ENCODE peak calls at places on chromosomes 6 and 20, in eight cellular contexts. J is spleen; N is GM23248; D is astrocyte of the spinal cord; B is GM12865; I is cardiac muscle cell; C is effector CD4-positive, alpha-beta T cell; L is tibial artery. R is an unnamed sample.

GRCh38 chr6:89997456-89998445 is 103.5 kb downstream of the GJA10 start:
- DNase-seq in J (no peak), N (peak; percentile 20), D (peak; percentile 56), B (no peak), I (peak; percentile 59), C (no peak), L (no peak), R (no peak)

GRCh38 chr20:59813126-59813947 is 120.1 kb downstream of the SYCP2 start:
- DNase-seq in J (peak; percentile 36), N (no peak), D (no peak), B (no peak), I (no peak), C (no peak), L (no peak), R (no peak)

GRCh38 chr20:33444797-33445560 is 1.4 kb upstream of the SNTA1 start:
- DNase-seq in J (no peak), N (no peak), D (no peak), B (peak; percentile 40), I (no peak), C (peak; percentile 9), L (no peak), R (no peak)

GRCh38 chr6:20699402-20699801 is 165.1 kb downstream of the CDKAL1 start:
- DNase-seq in J (no peak), N (no peak), D (no peak), B (no peak), I (no peak), C (no peak), L (no peak), R (no peak)

GRCh38 chr20:63142933-63143332 is 73.0 kb downstream of the YTHDF1 start:
- DNase-seq in J (peak; percentile 17), N (no peak), D (no peak), B (no peak), I (no peak), C (no peak), L (no peak), R (no peak)

GRCh38 chr6:24752503-24752902 is 22.2 kb upstream of the GMNN start:
- DNase-seq in J (no peak), N (no peak), D (no peak), B (no peak), I (no peak), C (no peak), L (no peak), R (no peak)

GRCh38 chr6:138404666-138405337 is 779 bp downstream of the HEBP2 start:
- DNase-seq in J (peak; percentile 90), N (peak; percentile 51), D (peak; percentile 28), B (no peak), I (peak; percentile 29), C (peak; percentile 15), L (no peak), R (no peak)

GRCh38 chr6:144480518-144480917 is 195.4 kb downstream of the UTRN start:
- DNase-seq in J (no peak), N (no peak), D (no peak), B (no peak), I (peak; percentile 17), C (no peak), L (no peak), R (no peak)

GRCh38 chr20:50467618-50468373 is 42.4 kb upstream of the PTPN1 start:
- DNase-seq in J (no peak), N (peak; percentile 63), D (peak; percentile 41), B (peak; percentile 59), I (peak; percentile 71), C (no peak), L (no peak), R (no peak)

GRCh38 chr6:5782783-5783567 is 223.8 kb downstream of the NRN1 start:
- DNase-seq in J (no peak), N (peak; percentile 52), D (peak; percentile 26), B (no peak), I (no peak), C (no peak), L (peak; percentile 31), R (no peak)

GRCh38 chr6:108501559-108501958 is 59.2 kb upstream of the FOXO3 start:
- DNase-seq in J (no peak), N (peak; percentile 40), D (peak; percentile 54), B (no peak), I (peak; percentile 36), C (no peak), L (no peak), R (no peak)

GRCh38 chr20:44070139-44070900 is 116.7 kb downstream of the JPH2 start:
- DNase-seq in J (no peak), N (no peak), D (no peak), B (no peak), I (no peak), C (peak; percentile 41), L (peak; percentile 2), R (no peak)

GRCh38 chr6:7452898-7453297 is 63.3 kb downstream of the RIOK1 start:
- DNase-seq in J (no peak), N (no peak), D (no peak), B (no peak), I (no peak), C (no peak), L (no peak), R (no peak)

GRCh38 chr6:34546551-34547321 is 9.4 kb downstream of the SPDEF start:
- DNase-seq in J (no peak), N (peak; percentile 23), D (no peak), B (no peak), I (peak; percentile 27), C (no peak), L (peak; percentile 52), R (no peak)

GRCh38 chr6:14339711-14340590 is 222.4 kb downstream of the CD83 start:
- DNase-seq in J (no peak), N (no peak), D (no peak), B (no peak), I (peak; percentile 22), C (no peak), L (no peak), R (no peak)

GRCh38 chr6:130513770-130514169 is 148.0 kb downstream of the TMEM200A start:
- DNase-seq in J (no peak), N (peak; percentile 44), D (peak; percentile 84), B (peak; percentile 59), I (peak; percentile 63), C (peak; percentile 8), L (no peak), R (no peak)

GRCh38 chr6:29746846-29747687 is 23.8 kb downstream of the HLA-F start:
- DNase-seq in J (no peak), N (no peak), D (no peak), B (no peak), I (no peak), C (no peak), L (no peak), R (no peak)

GRCh38 chr6:79536615-79536968 is 638 bp downstream of the LCA5 start:
- DNase-seq in J (no peak), N (peak; percentile 74), D (peak; percentile 63), B (peak; percentile 18), I (peak; percentile 55), C (no peak), L (peak; percentile 56), R (no peak)

GRCh38 chr6:16286151-16286522 is 47.8 kb downstream of the GMPR start:
- DNase-seq in J (no peak), N (peak; percentile 76), D (peak; percentile 34), B (peak; percentile 60), I (peak; percentile 69), C (no peak), L (no peak), R (no peak)

GRCh38 chr20:60477958-60478357 is 519.7 kb downstream of the CDH26 start:
- DNase-seq in J (no peak), N (no peak), D (no peak), B (no peak), I (no peak), C (no peak), L (peak; percentile 34), R (no peak)

GRCh38 chr6:42200035-42200434 is 5.3 kb upstream of the GUCA1B start:
- DNase-seq in J (no peak), N (peak; percentile 96), D (peak; percentile 85), B (no peak), I (peak; percentile 93), C (no peak), L (no peak), R (no peak)

GRCh38 chr6:111804627-111805235 is 68.5 kb downstream of the FYN start:
- DNase-seq in J (no peak), N (peak; percentile 87), D (peak; percentile 97), B (peak; percentile 86), I (peak; percentile 88), C (peak; percentile 64), L (peak; percentile 34), R (no peak)

GRCh38 chr6:104526383-104526782 is 333.3 kb downstream of the HACE1 start:
- DNase-seq in J (no peak), N (no peak), D (no peak), B (no peak), I (peak; percentile 59), C (no peak), L (no peak), R (no peak)

GRCh38 chr6:106556368-106556960 is 72.8 kb downstream of the RTN4IP1 start:
- DNase-seq in J (no peak), N (peak; percentile 55), D (peak; percentile 57), B (no peak), I (peak; percentile 54), C (no peak), L (no peak), R (no peak)

GRCh38 chr20:17896247-17896723 is 72.3 kb downstream of the SNX5 start:
- DNase-seq in J (no peak), N (peak; percentile 45), D (no peak), B (no peak), I (peak; percentile 25), C (no peak), L (no peak), R (no peak)

GRCh38 chr6:95923518-95923917 is 92.3 kb upstream of the FUT9 start:
- DNase-seq in J (no peak), N (peak; percentile 8), D (no peak), B (peak; percentile 37), I (no peak), C (no peak), L (no peak), R (no peak)

GRCh38 chr6:29627762-29628418 is 5.1 kb downstream of the GABBR1 start:
- DNase-seq in J (peak; percentile 90), N (peak; percentile 84), D (peak; percentile 91), B (no peak), I (peak; percentile 95), C (peak; percentile 53), L (peak; percentile 66), R (no peak)

GRCh38 chr20:60037120-60037499 is 78.9 kb downstream of the CDH26 start:
- DNase-seq in J (no peak), N (peak; percentile 67), D (peak; percentile 39), B (no peak), I (no peak), C (no peak), L (no peak), R (no peak)

GRCh38 chr6:74927299-74927698 is 278.6 kb downstream of the COL12A1 start:
- DNase-seq in J (no peak), N (no peak), D (no peak), B (no peak), I (no peak), C (no peak), L (no peak), R (no peak)

GRCh38 chr6:3410385-3411360 is 46.2 kb downstream of the SLC22A23 start:
- DNase-seq in J (no peak), N (peak; percentile 71), D (peak; percentile 61), B (peak; percentile 67), I (peak; percentile 75), C (peak; percentile 57), L (peak; percentile 53), R (no peak)

GRCh38 chr20:4545526-4545925 is 176.2 kb upstream of the PRND start:
- DNase-seq in J (no peak), N (no peak), D (peak; percentile 63), B (no peak), I (peak; percentile 30), C (no peak), L (no peak), R (no peak)

GRCh38 chr20:62887147-62887859 is 25.7 kb upstream of the TCFL5 start:
- DNase-seq in J (no peak), N (peak; percentile 94), D (peak; percentile 96), B (no peak), I (peak; percentile 93), C (no peak), L (no peak), R (no peak)

GRCh38 chr6:43737272-43738081 is 32.5 kb upstream of the VEGFA start:
- DNase-seq in J (peak; percentile 32), N (no peak), D (no peak), B (no peak), I (peak; percentile 68), C (no peak), L (no peak), R (no peak)

GRCh38 chr20:35702051-35702823 is 3.0 kb downstream of the ROMO1 start:
- DNase-seq in J (peak; percentile 57), N (peak; percentile 86), D (peak; percentile 49), B (no peak), I (no peak), C (no peak), L (no peak), R (no peak)

R was measured in SK-N-MC.